ENCODE peak calls at places on chromosomes 2 and 18, in seven cellular contexts. X is H1, J is GM23338, G is HCT116, V is K562, O is endothelial cell of umbilical vein, Q is HepG2. S is an unnamed sample.
A peak's percentile ranks its signal among the peaks of the same experiment; 100 is the strongest.

GRCh38 chr2:12715878-12716249 is 872 bp upstream of the TRIB2 start:
- DNase-seq in V (peak; percentile 92), J (peak; percentile 72), Q (peak; percentile 54), G (peak; percentile 65), O (peak; percentile 84), X (no peak), S (no peak)

GRCh38 chr2:98564541-98565164 is 43.7 kb downstream of the COA5 start:
- DNase-seq in G (no peak), J (no peak), X (no peak), V (no peak), Q (peak; percentile 9), O (no peak), S (no peak)

GRCh38 chr2:212912445-212913103 is 238.8 kb downstream of the IKZF2 start:
- DNase-seq in G (no peak), J (no peak), V (no peak), O (peak; percentile 87), Q (peak; percentile 18), X (no peak), S (no peak)

GRCh38 chr2:61993422-61994024 is 88.0 kb downstream of the COMMD1 start:
- DNase-seq in G (peak; percentile 38), O (peak; percentile 72), X (no peak), J (peak; percentile 61), V (peak; percentile 68), Q (peak; percentile 52), S (peak; percentile 26)

GRCh38 chr18:66599190-66599589 is 4.7 kb downstream of the CDH19 start:
- DNase-seq in X (no peak), G (no peak), Q (peak; percentile 69), O (peak; percentile 78), J (no peak), V (no peak), S (no peak)

GRCh38 chr18:14144628-14144895 is 12.3 kb upstream of the ZNF519 start:
- DNase-seq in G (no peak), J (no peak), Q (no peak), V (no peak), O (no peak), X (no peak), S (no peak)

GRCh38 chr2:189379287-189379630 is 62.0 kb upstream of the WDR75 start:
- DNase-seq in G (no peak), X (peak; percentile 9), Q (no peak), J (peak; percentile 69), V (no peak), O (no peak), S (peak; percentile 61)

GRCh38 chr2:53753036-53753435 is 14.6 kb upstream of the CHAC2 start:
- DNase-seq in Q (no peak), J (no peak), O (no peak), G (no peak), X (no peak), V (no peak), S (no peak)

GRCh38 chr2:102703748-102704147 is 58.1 kb upstream of the TMEM182 start:
- DNase-seq in J (peak; percentile 60), Q (peak; percentile 33), O (peak; percentile 28), G (peak; percentile 23), V (peak; percentile 58), X (no peak), S (no peak)

GRCh38 chr2:172572981-172573380 is 17.1 kb downstream of the PDK1 start:
- DNase-seq in Q (no peak), J (no peak), G (no peak), X (no peak), O (peak; percentile 37), V (no peak), S (no peak)

GRCh38 chr2:20430461-20431302 is 16.2 kb upstream of the RHOB start:
- DNase-seq in X (no peak), J (no peak), O (no peak), V (peak; percentile 63), Q (no peak), G (no peak), S (no peak)

GRCh38 chr2:239064253-239064652 is 216.4 kb downstream of the TWIST2 start:
- DNase-seq in J (no peak), O (no peak), X (no peak), G (no peak), V (no peak), Q (no peak), S (no peak)

GRCh38 chr2:190903693-190904450 is 23.3 kb downstream of the GLS start:
- DNase-seq in V (no peak), X (no peak), G (no peak), O (no peak), Q (no peak), J (no peak), S (no peak)

GRCh38 chr2:127007652-127008051 is 99.3 kb downstream of the BIN1 start:
- DNase-seq in G (no peak), Q (no peak), X (no peak), J (no peak), O (no peak), V (no peak), S (no peak)

GRCh38 chr2:114068438-114068837 is 178.5 kb downstream of the ACTR3 start:
- DNase-seq in Q (no peak), V (peak; percentile 5), O (no peak), G (no peak), J (peak; percentile 24), X (no peak), S (no peak)

GRCh38 chr2:121260370-121261154 is 24.4 kb downstream of the TFCP2L1 start:
- DNase-seq in J (no peak), X (no peak), G (no peak), O (no peak), V (no peak), Q (no peak), S (no peak)

GRCh38 chr2:71932780-71933466 is 214.7 kb downstream of the CYP26B1 start:
- DNase-seq in O (no peak), G (no peak), X (no peak), V (no peak), J (no peak), Q (no peak), S (no peak)

GRCh38 chr2:50975546-50975945 is 56.4 kb downstream of the NRXN1 start:
- DNase-seq in V (no peak), G (no peak), X (no peak), J (peak; percentile 35), Q (no peak), O (no peak), S (no peak)

GRCh38 chr2:113720167-113720566 is 36.3 kb downstream of the SLC35F5 start:
- DNase-seq in G (no peak), J (peak; percentile 34), Q (peak; percentile 19), X (no peak), V (no peak), O (peak; percentile 23), S (no peak)

GRCh38 chr2:148483675-148484074 is 160.9 kb upstream of the EPC2 start:
- DNase-seq in G (no peak), X (no peak), O (no peak), Q (no peak), J (no peak), V (no peak), S (no peak)

GRCh38 chr2:134252092-134252775 is 1.6 kb upstream of the MGAT5 start:
- DNase-seq in X (no peak), G (no peak), O (no peak), J (no peak), V (no peak), Q (no peak), S (no peak)

GRCh38 chr2:34254272-34254882 is 655.3 kb upstream of the FAM98A start:
- DNase-seq in J (no peak), O (no peak), V (no peak), X (no peak), G (no peak), Q (no peak), S (no peak)

GRCh38 chr2:36392854-36393253 is 37.3 kb downstream of the CRIM1 start:
- DNase-seq in X (no peak), J (peak; percentile 66), Q (no peak), O (no peak), G (no peak), V (no peak), S (no peak)

GRCh38 chr2:36394804-36395203 is 39.2 kb downstream of the CRIM1 start:
- DNase-seq in X (no peak), O (no peak), V (no peak), Q (no peak), G (no peak), J (no peak), S (no peak)

GRCh38 chr2:36395866-36396265 is 40.3 kb downstream of the CRIM1 start:
- DNase-seq in Q (no peak), V (no peak), J (no peak), X (no peak), O (no peak), G (no peak), S (no peak)

GRCh38 chr2:36397040-36397616 is 41.5 kb downstream of the CRIM1 start:
- DNase-seq in G (no peak), J (no peak), Q (no peak), V (no peak), X (no peak), O (no peak), S (no peak)

DNA sequence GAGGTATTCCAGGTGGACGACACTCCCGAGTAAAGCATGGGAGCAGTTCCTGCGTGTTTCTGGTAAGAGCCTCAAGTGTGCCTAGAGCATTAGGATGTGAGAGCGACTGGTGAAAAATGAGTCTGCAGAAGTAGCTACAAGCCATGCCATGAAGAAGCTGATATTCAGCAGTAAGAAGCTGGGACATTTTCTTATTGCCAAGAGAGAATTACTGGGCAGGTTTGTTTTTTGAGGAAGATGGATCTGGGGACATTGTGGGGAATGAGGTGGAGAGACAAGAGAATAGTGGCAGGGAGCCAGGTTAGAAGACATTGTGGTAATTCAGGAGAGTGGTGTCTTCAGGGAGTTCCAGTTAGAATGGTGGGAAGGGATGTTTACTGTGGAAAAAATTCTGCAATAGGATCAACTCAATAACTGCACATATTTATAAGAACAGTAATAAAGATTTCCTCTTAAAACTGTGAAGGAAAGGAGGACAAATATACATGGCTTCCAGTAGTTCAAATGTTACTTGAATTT is 38.2 kb downstream of the CRIM1 start:
- DNase-seq in X (no peak), G (no peak), O (peak; percentile 62), J (no peak), V (no peak), Q (no peak), S (no peak)
- TF ChIP-seq POLR2AphosphoS5 in X (no peak), G (no peak), O (peak; percentile 36), J (no peak), V (no peak), Q (no peak), S (no peak)

GRCh38 chr2:176177580-176178270 is 10.7 kb upstream of the HOXD1 start:
- DNase-seq in Q (no peak), X (no peak), V (no peak), O (peak; percentile 68), G (no peak), J (peak; percentile 71), S (no peak)
- TF ChIP-seq EZH2 in Q (no peak), X (no peak), V (no peak), O (no peak), G (no peak), J (no peak), S (no peak)

GRCh38 chr2:237482485-237482884 is 4.6 kb upstream of the MLPH start:
- DNase-seq in J (no peak), Q (peak; percentile 38), X (no peak), O (no peak), V (no peak), G (no peak), S (no peak)
- TF ChIP-seq POLR2AphosphoS5 in J (no peak), Q (no peak), X (no peak), O (no peak), V (no peak), G (no peak), S (no peak)

DNA sequence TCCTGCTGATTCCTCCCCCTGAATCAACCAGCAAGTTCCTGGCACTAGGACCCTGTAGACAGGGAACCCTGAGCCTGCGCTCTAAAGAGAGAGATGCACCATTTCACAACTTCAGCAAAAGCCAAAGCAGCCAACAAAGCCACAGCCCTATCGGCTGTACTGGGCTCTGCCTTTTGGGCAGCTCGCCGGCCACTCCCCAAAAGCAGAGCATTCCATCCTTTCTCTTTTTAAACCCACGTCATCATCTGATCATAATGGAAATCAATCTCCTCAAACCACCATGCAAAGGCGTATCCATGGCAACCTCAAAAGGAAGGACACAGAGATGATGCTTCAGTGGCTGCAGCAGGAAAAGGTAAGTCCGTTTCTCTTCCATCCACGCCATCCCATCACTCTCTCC is 5.3 kb upstream of the DCTN1 start:
- DNase-seq in J (peak; percentile 18), V (no peak), Q (no peak), X (no peak), G (no peak), O (no peak), S (no peak)
- TF ChIP-seq EZH2 in J (no peak), V (no peak), Q (no peak), X (no peak), G (no peak), O (no peak), S (no peak)